ENCODE peak calls at places on chromosomes 2 and 18, in five cellular contexts. One of them, this sample, is unnamed.
A peak's percentile ranks its signal among the peaks of the same experiment; 100 is the strongest.

GRCh38 chr2:9699139-9699823 is 68.5 kb upstream of the YWHAQ start:
- DNase-seq in suprapubic skin: no peak
- DNase-seq in A549: peak; percentile 61
- DNase-seq in stomach: no peak
- DNase-seq in sigmoid colon: peak; percentile 12
- DNase-seq in this sample: no peak

GRCh38 chr18:54671291-54671881 is 80.3 kb downstream of the DYNAP start:
- DNase-seq in stomach: no peak
- DNase-seq in A549: peak; percentile 21
- DNase-seq in suprapubic skin: no peak
- DNase-seq in sigmoid colon: no peak
- DNase-seq in this sample: no peak

GRCh38 chr18:67845035-67845434 is 328.5 kb upstream of the DSEL start:
- DNase-seq in sigmoid colon: no peak
- DNase-seq in stomach: no peak
- DNase-seq in A549: no peak
- DNase-seq in suprapubic skin: no peak
- DNase-seq in this sample: no peak

GRCh38 chr2:65075605-65076344 is 19.6 kb downstream of the CEP68 start:
- DNase-seq in A549: no peak
- DNase-seq in sigmoid colon: no peak
- DNase-seq in suprapubic skin: peak; percentile 76
- DNase-seq in stomach: peak; percentile 66
- DNase-seq in this sample: no peak

GRCh38 chr2:101160454-101160853 is 9.3 kb upstream of the TBC1D8 start:
- DNase-seq in sigmoid colon: no peak
- DNase-seq in suprapubic skin: no peak
- DNase-seq in A549: peak; percentile 56
- DNase-seq in stomach: peak; percentile 52
- DNase-seq in this sample: no peak

GRCh38 chr2:85132834-85133637 is at the start of gene TCF7L1:
- DNase-seq in A549: peak; percentile 89
- DNase-seq in suprapubic skin: peak; percentile 94
- DNase-seq in sigmoid colon: peak; percentile 95
- DNase-seq in stomach: peak; percentile 55
- DNase-seq in this sample: peak; percentile 68

GRCh38 chr2:174716785-174717184 is 47.5 kb downstream of the CHRNA1 start:
- DNase-seq in A549: no peak
- DNase-seq in suprapubic skin: no peak
- DNase-seq in stomach: no peak
- DNase-seq in sigmoid colon: no peak
- DNase-seq in this sample: no peak

GRCh38 chr2:28810384-28811285 is at the start of gene SPDYA:
- DNase-seq in A549: peak; percentile 81
- DNase-seq in sigmoid colon: peak; percentile 86
- DNase-seq in suprapubic skin: no peak
- DNase-seq in stomach: peak; percentile 76
- DNase-seq in this sample: peak; percentile 23

GRCh38 chr2:238171575-238172187 is 12.9 kb downstream of the ERFE start:
- DNase-seq in sigmoid colon: no peak
- DNase-seq in suprapubic skin: no peak
- DNase-seq in stomach: no peak
- DNase-seq in A549: no peak
- DNase-seq in this sample: no peak

GRCh38 chr18:44031063-44031462 is 649.6 kb upstream of the SETBP1 start:
- DNase-seq in suprapubic skin: no peak
- DNase-seq in A549: no peak
- DNase-seq in stomach: no peak
- DNase-seq in sigmoid colon: no peak
- DNase-seq in this sample: no peak

GRCh38 chr2:40554665-40555294 is 102.9 kb upstream of the SLC8A1 start:
- DNase-seq in suprapubic skin: peak; percentile 79
- DNase-seq in stomach: peak; percentile 68
- DNase-seq in A549: peak; percentile 67
- DNase-seq in sigmoid colon: peak; percentile 70
- DNase-seq in this sample: peak; percentile 95

GRCh38 chr2:71186973-71187372 is 39.9 kb downstream of the PAIP2B start:
- DNase-seq in A549: no peak
- DNase-seq in sigmoid colon: no peak
- DNase-seq in stomach: no peak
- DNase-seq in suprapubic skin: no peak
- DNase-seq in this sample: no peak

GRCh38 chr2:223856021-223856420 is 18.6 kb upstream of the AP1S3 start:
- DNase-seq in stomach: no peak
- DNase-seq in suprapubic skin: no peak
- DNase-seq in sigmoid colon: no peak
- DNase-seq in A549: no peak
- DNase-seq in this sample: no peak

GRCh38 chr2:130798472-130799221 is 38.1 kb upstream of the ARHGEF4 start:
- DNase-seq in suprapubic skin: no peak
- DNase-seq in stomach: no peak
- DNase-seq in sigmoid colon: no peak
- DNase-seq in A549: no peak
- DNase-seq in this sample: peak; percentile 11

GRCh38 chr2:125710561-125710960 is 945.4 kb upstream of the GYPC start:
- DNase-seq in stomach: no peak
- DNase-seq in sigmoid colon: no peak
- DNase-seq in A549: no peak
- DNase-seq in suprapubic skin: no peak
- DNase-seq in this sample: no peak

GRCh38 chr2:39684495-39684894 is 18.8 kb downstream of the TMEM178A start:
- DNase-seq in A549: no peak
- DNase-seq in sigmoid colon: no peak
- DNase-seq in suprapubic skin: no peak
- DNase-seq in stomach: no peak
- DNase-seq in this sample: no peak

GRCh38 chr2:38444247-38444646 is 67.2 kb upstream of the ATL2 start:
- DNase-seq in A549: no peak
- DNase-seq in suprapubic skin: no peak
- DNase-seq in sigmoid colon: no peak
- DNase-seq in stomach: no peak
- DNase-seq in this sample: no peak

GRCh38 chr2:15241208-15241607 is 319.9 kb downstream of the NBAS start:
- DNase-seq in suprapubic skin: no peak
- DNase-seq in sigmoid colon: no peak
- DNase-seq in stomach: no peak
- DNase-seq in A549: no peak
- DNase-seq in this sample: no peak

GRCh38 chr2:231709636-231709980 is 1.3 kb downstream of the PTMA start:
- DNase-seq in stomach: peak; percentile 56
- DNase-seq in suprapubic skin: no peak
- DNase-seq in sigmoid colon: peak; percentile 84
- DNase-seq in A549: peak; percentile 62
- DNase-seq in this sample: no peak

GRCh38 chr2:231708773-231709635 is 679 bp downstream of the PTMA start:
- DNase-seq in suprapubic skin: no peak
- DNase-seq in stomach: peak; percentile 50
- DNase-seq in sigmoid colon: no peak
- DNase-seq in A549: peak; percentile 49
- DNase-seq in this sample: no peak

GRCh38 chr2:231707625-231708049 is 688 bp upstream of the PTMA start:
- DNase-seq in suprapubic skin: peak; percentile 89
- DNase-seq in sigmoid colon: no peak
- DNase-seq in A549: peak; percentile 68
- DNase-seq in stomach: no peak
- DNase-seq in this sample: peak; percentile 60

GRCh38 chr2:231706731-231707624 is 1.3 kb upstream of the PTMA start:
- DNase-seq in sigmoid colon: peak; percentile 100
- DNase-seq in suprapubic skin: peak; percentile 100
- DNase-seq in A549: peak; percentile 99
- DNase-seq in stomach: peak; percentile 99
- DNase-seq in this sample: peak; percentile 98

GRCh38 chr2:231708050-231708772 is at the start of gene PTMA:
- DNase-seq in A549: peak; percentile 100
- DNase-seq in suprapubic skin: peak; percentile 100
- DNase-seq in sigmoid colon: peak; percentile 100
- DNase-seq in stomach: peak; percentile 100
- DNase-seq in this sample: peak; percentile 99
- TF ChIP-seq EP300 in A549: no peak
- TF ChIP-seq EP300 in suprapubic skin: no peak
- TF ChIP-seq EP300 in sigmoid colon: peak; percentile 77
- TF ChIP-seq EP300 in stomach: peak; percentile 59
- TF ChIP-seq EP300 in this sample: peak; percentile 82

DNA sequence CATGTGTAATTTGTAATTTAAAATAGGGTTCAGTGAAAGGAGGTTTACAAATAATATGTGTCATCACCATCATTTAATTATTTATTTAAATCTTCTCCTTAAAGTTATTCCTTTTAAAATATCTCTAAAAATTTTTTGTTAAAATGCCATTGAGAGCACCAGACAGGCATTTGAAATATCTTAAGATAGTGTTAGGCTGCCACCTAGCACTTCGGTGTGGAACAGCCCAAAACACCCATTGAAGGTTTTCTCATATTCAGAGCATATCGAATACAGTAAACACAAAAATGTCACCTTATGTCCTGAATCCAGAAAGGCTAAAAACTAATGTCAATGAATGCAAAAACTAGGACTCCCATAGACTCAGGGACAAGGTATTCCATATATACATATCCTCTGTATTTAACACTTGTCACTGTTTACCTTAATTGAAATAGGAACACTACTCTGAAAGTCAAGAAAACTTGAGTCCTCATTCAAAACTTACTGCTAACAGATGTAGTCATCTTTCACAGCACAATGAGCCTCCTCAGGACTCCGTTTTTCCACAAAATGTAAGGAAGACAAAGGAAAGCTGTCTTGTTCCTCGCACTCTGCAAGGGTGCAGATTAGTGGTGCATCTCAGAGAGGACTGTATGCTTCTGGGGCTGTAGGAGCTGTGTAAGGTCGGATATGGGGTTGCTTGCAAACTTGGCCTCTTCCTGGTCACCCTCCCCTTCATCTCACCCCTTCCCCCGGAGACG is 329.5 kb downstream of the PAX3 start:
- DNase-seq in suprapubic skin: no peak
- DNase-seq in A549: peak; percentile 37
- DNase-seq in sigmoid colon: no peak
- DNase-seq in stomach: peak; percentile 29
- DNase-seq in this sample: no peak
- TF ChIP-seq POLR2A in suprapubic skin: no peak
- TF ChIP-seq POLR2A in A549: no peak
- TF ChIP-seq POLR2A in sigmoid colon: no peak
- TF ChIP-seq POLR2A in stomach: no peak
- TF ChIP-seq POLR2A in this sample: no peak

DNA sequence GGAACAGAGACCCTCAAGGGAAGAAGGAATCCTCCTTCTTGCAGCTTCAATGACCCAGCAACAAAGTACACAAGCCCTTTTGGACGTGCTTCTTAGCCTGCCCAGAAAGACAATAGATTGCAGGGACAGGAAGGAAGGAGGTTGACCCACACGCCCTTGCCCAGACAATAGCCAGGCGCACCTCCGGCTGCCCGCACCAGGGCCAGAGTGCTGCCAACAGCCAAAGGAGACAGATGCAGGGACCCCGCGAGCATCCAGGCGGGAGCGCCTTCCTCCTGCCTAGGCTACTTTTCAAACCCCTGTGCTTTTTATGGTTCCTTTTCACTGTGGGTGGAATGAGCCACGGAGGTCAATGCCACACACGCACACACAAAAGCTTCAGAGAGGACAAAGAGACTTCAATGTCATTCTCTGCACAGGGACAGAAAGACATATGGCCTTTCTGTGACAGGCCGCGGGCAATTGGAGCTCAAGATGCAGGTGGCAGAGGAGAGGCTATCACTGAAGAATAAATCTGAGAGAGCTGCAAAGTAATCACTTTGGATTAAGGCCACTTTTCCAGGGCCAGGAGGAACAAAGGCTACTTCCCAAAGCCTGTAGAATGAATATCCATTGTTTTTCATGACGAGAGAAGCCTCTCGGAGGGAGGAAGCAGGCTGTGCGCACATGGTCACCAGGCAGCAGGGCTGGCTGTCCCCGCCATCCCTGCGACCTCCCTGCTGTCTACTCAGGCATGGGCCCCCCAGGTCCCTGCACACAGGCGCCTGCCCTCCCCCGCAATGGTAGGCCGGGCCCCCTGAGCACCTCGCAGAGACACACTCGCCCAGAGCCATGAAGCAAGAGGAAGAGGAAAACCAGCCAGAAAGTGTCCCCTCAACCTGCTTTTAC is 300.5 kb downstream of the EIPR1 start:
- DNase-seq in suprapubic skin: peak; percentile 70
- DNase-seq in stomach: no peak
- DNase-seq in sigmoid colon: no peak
- DNase-seq in A549: no peak
- DNase-seq in this sample: no peak
- H3K9me3 ChIP-seq in suprapubic skin: no peaks in the 10 kb centered on the region
- H3K9me3 ChIP-seq in stomach: no peaks in the 10 kb centered on the region
- H3K9me3 ChIP-seq in sigmoid colon: no peaks in the 10 kb centered on the region
- H3K9me3 ChIP-seq in A549: no peaks in the 10 kb centered on the region
- H3K9me3 ChIP-seq in this sample: no peaks in the 10 kb centered on the region

GRCh38 chr2:197502201-197502600 is 2.0 kb downstream of the HSPE1 start:
- DNase-seq in A549: no peak
- DNase-seq in suprapubic skin: no peak
- DNase-seq in sigmoid colon: no peak
- DNase-seq in stomach: no peak
- DNase-seq in this sample: no peak

GRCh38 chr2:197498937-197499593 is 575 bp downstream of the HSPD1 start:
- DNase-seq in A549: peak; percentile 58
- DNase-seq in stomach: peak; percentile 75
- DNase-seq in suprapubic skin: peak; percentile 82
- DNase-seq in sigmoid colon: peak; percentile 85
- DNase-seq in this sample: peak; percentile 32

GRCh38 chr2:197498627-197498936 is 1.1 kb downstream of the HSPD1 start:
- DNase-seq in sigmoid colon: no peak
- DNase-seq in stomach: no peak
- DNase-seq in suprapubic skin: no peak
- DNase-seq in A549: no peak
- DNase-seq in this sample: no peak

GRCh38 chr2:197500503-197501179 is 462 bp downstream of the HSPE1 start:
- DNase-seq in stomach: no peak
- DNase-seq in suprapubic skin: peak; percentile 80
- DNase-seq in A549: no peak
- DNase-seq in sigmoid colon: no peak
- DNase-seq in this sample: no peak

DNA sequence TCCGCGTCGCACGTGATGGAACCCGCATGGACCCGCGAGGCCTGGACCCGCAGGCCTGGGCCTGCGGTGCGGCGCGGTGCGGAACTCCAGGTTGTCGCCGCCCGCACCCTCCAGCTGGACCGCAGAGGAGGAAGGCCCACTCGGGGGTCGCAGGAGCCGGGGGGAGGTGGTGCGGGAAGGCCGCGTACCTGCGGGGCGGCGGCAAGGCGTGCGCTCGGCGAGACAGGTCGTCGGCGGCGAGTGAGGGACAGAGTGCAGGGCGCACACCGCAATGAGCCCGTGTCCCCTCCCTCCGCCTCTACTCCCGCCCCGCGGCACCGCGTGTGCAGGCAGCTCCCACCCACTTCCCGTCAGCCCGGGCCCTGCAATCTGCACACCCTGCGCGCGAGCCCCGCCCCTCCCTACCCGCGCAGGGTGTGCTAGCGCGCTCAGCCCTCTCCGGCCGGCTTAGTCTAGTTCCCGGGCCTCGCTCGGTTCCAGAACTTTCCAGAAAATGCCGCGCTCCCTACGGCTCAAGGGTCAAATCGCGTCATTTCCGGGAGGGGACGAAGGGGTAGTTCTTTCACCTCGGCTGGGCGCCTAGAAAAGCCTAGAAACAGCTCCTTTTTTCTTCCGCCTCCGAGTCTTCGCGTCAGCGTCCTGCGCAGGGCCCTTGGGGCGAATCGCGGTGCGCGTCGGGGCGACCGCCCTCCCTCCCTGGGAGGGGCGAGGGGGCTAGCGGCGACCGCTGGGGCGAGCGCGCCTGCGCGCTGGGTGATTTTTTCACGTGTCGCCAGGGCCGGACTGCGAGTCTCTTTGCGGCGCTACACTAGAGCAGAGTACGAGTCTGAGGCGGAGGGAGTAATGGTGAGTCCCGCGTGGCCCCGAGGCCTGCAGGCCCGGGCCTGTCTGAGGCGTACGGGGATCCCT is at the start of the genes HSPD1 and HSPE1:
- DNase-seq in sigmoid colon: peak; percentile 99
- DNase-seq in A549: peak; percentile 99
- DNase-seq in stomach: peak; percentile 98
- DNase-seq in suprapubic skin: peak; percentile 97
- DNase-seq in this sample: peak; percentile 95
- TF ChIP-seq EP300 in sigmoid colon: peak; percentile 97
- TF ChIP-seq EP300 in A549: peak; percentile 52
- TF ChIP-seq EP300 in stomach: peak; percentile 85
- TF ChIP-seq EP300 in suprapubic skin: peak; percentile 59
- TF ChIP-seq EP300 in this sample: peak; percentile 99